ENCODE peak calls at places on chromosomes 5 and 9, in five cellular contexts. M, E, I, D and R are unnamed samples.

GRCh38 chr5:16673241-16673998 is 56.6 kb upstream of the RETREG1 start:
- DNase-seq in E (no peak), I (no peak), M (peak; percentile 50), D (no peak), R (peak; percentile 21)

GRCh38 chr5:173278172-173278571 is 43.2 kb upstream of the NKX2-5 start:
- DNase-seq in D (no peak), M (no peak), E (no peak), I (no peak), R (no peak)

GRCh38 chr5:45692481-45692880 is 3.7 kb downstream of the HCN1 start:
- DNase-seq in D (no peak), I (no peak), E (no peak), M (no peak), R (no peak)

GRCh38 chr9:92440751-92441046 is 16.4 kb upstream of the OMD start:
- DNase-seq in I (peak; percentile 73), M (no peak), D (no peak), E (no peak), R (no peak)

GRCh38 chr5:56350030-56350594 is 117.0 kb upstream of the ANKRD55 start:
- DNase-seq in I (no peak), D (no peak), E (no peak), M (peak; percentile 3), R (no peak)

GRCh38 chr5:180486636-180487149 is 7.5 kb upstream of the CNOT6 start:
- DNase-seq in I (no peak), D (no peak), M (no peak), E (no peak), R (no peak)

GRCh38 chr9:35481347-35481975 is 8.4 kb upstream of the RUSC2 start:
- DNase-seq in I (peak; percentile 29), M (no peak), D (peak; percentile 70), E (no peak), R (peak; percentile 18)

GRCh38 chr5:142821733-142822487 is 51.7 kb downstream of the ARHGAP26 start:
- DNase-seq in D (peak; percentile 95), E (no peak), M (no peak), I (no peak), R (peak; percentile 99)

GRCh38 chr5:72013741-72014703 is 93.3 kb upstream of the MAP1B start:
- DNase-seq in I (no peak), D (no peak), M (peak; percentile 80), E (no peak), R (no peak)

GRCh38 chr5:149172261-149172660 is 31.0 kb downstream of the ABLIM3 start:
- DNase-seq in E (no peak), M (no peak), I (peak; percentile 49), D (no peak), R (no peak)

GRCh38 chr9:6757132-6757987 is at the start of gene KDM4C:
- DNase-seq in M (peak; percentile 98), E (no peak), I (peak; percentile 98), D (peak; percentile 91), R (peak; percentile 94)

GRCh38 chr5:159330131-159330530 is at the start of gene IL12B:
- DNase-seq in E (no peak), M (no peak), I (no peak), D (peak; percentile 45), R (no peak)

GRCh38 chr5:96785719-96786118 is 22.0 kb downstream of the ERAP1 start:
- DNase-seq in M (no peak), E (no peak), I (no peak), D (no peak), R (no peak)

GRCh38 chr5:2022436-2022835 is 139.7 kb upstream of the IRX4 start:
- DNase-seq in D (no peak), M (no peak), E (no peak), I (no peak), R (no peak)

GRCh38 chr5:164345173-164345572 is 839.8 kb downstream of the MAT2B start:
- DNase-seq in D (no peak), E (no peak), I (no peak), M (no peak), R (no peak)

GRCh38 chr5:44862808-44863207 is 54.1 kb downstream of the MRPS30 start:
- DNase-seq in I (peak; percentile 30), D (peak; percentile 37), E (no peak), M (no peak), R (no peak)

GRCh38 chr9:19799784-19800183 is 10.9 kb upstream of the SLC24A2 start:
- DNase-seq in M (no peak), E (no peak), I (no peak), D (peak; percentile 33), R (no peak)

GRCh38 chr5:14983666-14984441 is 112.3 kb upstream of the ANKH start:
- DNase-seq in E (no peak), I (no peak), M (no peak), D (no peak), R (no peak)

GRCh38 chr5:181223041-181223728 is at the start of gene TRIM41:
- DNase-seq in D (peak; percentile 95), E (peak; percentile 92), M (no peak), I (peak; percentile 100), R (peak; percentile 99)

GRCh38 chr5:132489871-132490483 is 596 bp downstream of the IRF1 start:
- DNase-seq in M (no peak), D (peak; percentile 39), E (no peak), I (peak; percentile 72), R (peak; percentile 31)

GRCh38 chr5:150904479-150905311 is at the start of gene ZNF300:
- DNase-seq in D (peak; percentile 89), M (no peak), E (peak; percentile 78), I (peak; percentile 2), R (peak; percentile 88)

GRCh38 chr5:173757817-173758216 is 130.3 kb upstream of the CPEB4 start:
- DNase-seq in I (no peak), M (no peak), E (no peak), D (no peak), R (no peak)

GRCh38 chr5:178772351-178772750 is 41.9 kb upstream of the ZNF354A start:
- DNase-seq in M (no peak), D (no peak), I (no peak), E (no peak), R (no peak)

GRCh38 chr5:148807845-148808244 is 18.6 kb upstream of the ADRB2 start:
- DNase-seq in D (no peak), E (no peak), M (no peak), I (peak; percentile 21), R (no peak)

GRCh38 chr5:56649569-56649968 is 165.8 kb upstream of the MAP3K1 start:
- DNase-seq in I (no peak), M (no peak), E (no peak), D (no peak), R (no peak)

GRCh38 chr5:122586351-122586750 is 188.5 kb upstream of the SNX2 start:
- DNase-seq in E (no peak), D (no peak), I (no peak), M (no peak), R (no peak)

GRCh38 chr5:178551059-178551458 is 39.1 kb downstream of the COL23A1 start:
- DNase-seq in D (peak; percentile 46), E (no peak), M (peak; percentile 34), I (peak; percentile 12), R (peak; percentile 18)

GRCh38 chr5:31442253-31442820 is 89.6 kb downstream of the DROSHA start:
- DNase-seq in D (no peak), M (no peak), E (no peak), I (no peak), R (no peak)